ENCODE peak calls at places on chromosomes 4 and X, in four cellular contexts. W, P, Z and V are unnamed samples.
A peak's percentile ranks its signal among the peaks of the same experiment; 100 is the strongest.

GRCh38 chr4:3814026-3814570 is 47.9 kb downstream of the ADRA2C start:
- DNase-seq in P (no peak), W (no peak), Z (no peak), V (no peak)

GRCh38 chr4:78799551-78800495 is 23.7 kb downstream of the BMP2K start:
- DNase-seq in Z (no peak), W (no peak), P (no peak), V (no peak)

GRCh38 chrX:39301041-39301440 is 499.8 kb downstream of the MID1IP1 start:
- DNase-seq in Z (no peak), W (no peak), P (no peak), V (no peak)

GRCh38 chr4:181911420-181911819 is 331.8 kb upstream of the TENM3 start:
- DNase-seq in W (no peak), Z (peak; percentile 74), P (no peak), V (no peak)

GRCh38 chr4:1321486-1321885 is 25.5 kb upstream of the UVSSA start:
- DNase-seq in P (no peak), Z (no peak), W (no peak), V (no peak)

GRCh38 chr4:112633477-112634235 is 3.1 kb downstream of the ZGRF1 start:
- DNase-seq in Z (peak; percentile 71), W (peak; percentile 25), P (no peak), V (peak; percentile 19)

GRCh38 chr4:2798399-2799301 is 5.8 kb downstream of the SH3BP2 start:
- DNase-seq in P (peak; percentile 64), W (peak; percentile 51), Z (peak; percentile 18), V (peak; percentile 70)

GRCh38 chr4:165367040-165367439 is 11.8 kb upstream of the CPE start:
- DNase-seq in W (no peak), P (no peak), Z (no peak), V (no peak)

GRCh38 chr4:74109116-74109791 is 10.3 kb upstream of the CXCL2 start:
- DNase-seq in P (no peak), W (peak; percentile 77), Z (peak; percentile 98), V (no peak)

GRCh38 chrX:65406532-65406931 is 128.1 kb downstream of the LAS1L start:
- DNase-seq in Z (no peak), W (no peak), P (peak; percentile 12), V (no peak)

GRCh38 chr4:183485411-183486160 is 19.3 kb upstream of the ING2 start:
- DNase-seq in Z (no peak), P (no peak), W (no peak), V (no peak)

GRCh38 chr4:17030543-17030942 is 132.1 kb upstream of the LDB2 start:
- DNase-seq in P (no peak), W (no peak), Z (peak; percentile 85), V (no peak)

GRCh38 chr4:76486588-76487276 is 51.7 kb downstream of the SHROOM3 start:
- DNase-seq in W (peak; percentile 25), P (no peak), Z (no peak), V (no peak)

GRCh38 chr4:7762376-7763040 is 177.2 kb downstream of the AFAP1 start:
- DNase-seq in Z (no peak), P (no peak), W (no peak), V (no peak)

GRCh38 chrX:146278381-146278780 is 460.8 kb downstream of the SLITRK2 start:
- DNase-seq in Z (no peak), P (no peak), W (peak; percentile 88), V (no peak)

GRCh38 chr4:48939785-48940184 is 33.2 kb upstream of the OCIAD2 start:
- DNase-seq in Z (peak; percentile 52), P (no peak), W (no peak), V (no peak)

GRCh38 chr4:40337523-40337922 is 2.4 kb downstream of the CHRNA9 start:
- DNase-seq in P (no peak), Z (no peak), W (no peak), V (no peak)

GRCh38 chrX:121802881-121803412 is 755.5 kb downstream of the GLUD2 start:
- DNase-seq in P (no peak), W (peak; percentile 0), Z (no peak), V (no peak)

GRCh38 chr4:130071746-130072145 is 975.8 kb downstream of the C4orf33 start:
- DNase-seq in W (no peak), P (no peak), Z (no peak), V (no peak)

GRCh38 chrX:23451266-23451665 is 116.6 kb downstream of the PTCHD1 start:
- DNase-seq in Z (no peak), W (no peak), P (no peak), V (no peak)